ENCODE peak calls at places on chromosomes 13 and 19, in ten cellular contexts. T is tibial artery; W is adrenal gland; O is coronary artery; K is cardiac muscle cell; M is dorsolateral prefrontal cortex; Q is naive thymus-derived CD4-positive, alpha-beta T cell; J is hepatocyte; R is stomach; S is psoas muscle. I is an unnamed sample.

GRCh38 chr19:49840736-49841249 is 10.2 kb upstream of the PTOV1 start:
- DNase-seq in J (no peak), K (no peak), W (no peak), Q (no peak), R (no peak), T (no peak), M (no peak), O (no peak), S (no peak), I (no peak)

GRCh38 chr19:4277051-4277700 is 1.9 kb upstream of the SHD start:
- DNase-seq in Q (no peak), T (no peak), S (no peak), R (no peak), K (no peak), W (no peak), O (no peak), M (no peak), J (no peak), I (no peak)

GRCh38 chr19:2154587-2155075 is 3.3 kb upstream of the AP3D1 start:
- DNase-seq in W (no peak), J (peak; percentile 10), M (no peak), K (no peak), T (no peak), O (no peak), S (no peak), R (no peak), Q (no peak), I (no peak)

GRCh38 chr19:17202249-17202648 is 12.9 kb upstream of the USE1 start:
- DNase-seq in S (no peak), O (no peak), T (no peak), R (no peak), Q (no peak), W (no peak), M (no peak), J (peak; percentile 10), K (no peak), I (no peak)

GRCh38 chr19:54317965-54318240 is 4.9 kb upstream of the LILRA5 start:
- DNase-seq in R (no peak), W (no peak), K (no peak), J (no peak), M (no peak), Q (no peak), S (no peak), T (no peak), O (peak; percentile 65), I (no peak)

GRCh38 chr13:40490086-40490723 is 176.2 kb downstream of the FOXO1 start:
- DNase-seq in W (no peak), T (no peak), Q (peak; percentile 64), J (no peak), O (peak; percentile 70), R (peak; percentile 33), S (no peak), K (no peak), M (no peak), I (no peak)

GRCh38 chr13:28052945-28053344 is 47.4 kb downstream of the FLT3 start:
- DNase-seq in T (no peak), O (no peak), S (no peak), R (no peak), K (no peak), J (no peak), Q (no peak), W (no peak), M (no peak), I (no peak)

GRCh38 chr19:43300876-43301765 is 31.8 kb upstream of the PSG9 start:
- DNase-seq in J (no peak), Q (no peak), W (no peak), T (no peak), O (no peak), K (no peak), R (no peak), S (no peak), M (no peak), I (no peak)

GRCh38 chr13:39538826-39539555 is 64.0 kb downstream of the LHFPL6 start:
- DNase-seq in S (no peak), M (no peak), T (no peak), W (no peak), R (no peak), K (no peak), J (no peak), O (no peak), Q (no peak), I (no peak)

GRCh38 chr19:43595605-43595998 is 332 bp downstream of the IRGQ start:
- DNase-seq in W (no peak), R (no peak), M (no peak), O (no peak), T (no peak), S (no peak), Q (no peak), J (no peak), K (no peak), I (no peak)

GRCh38 chr13:110759710-110760109 is 46.2 kb downstream of the ING1 start:
- DNase-seq in W (no peak), S (no peak), T (no peak), M (no peak), Q (no peak), J (no peak), R (no peak), O (no peak), K (peak; percentile 63), I (no peak)

GRCh38 chr19:13505761-13506549 is at the start of gene CACNA1A:
- DNase-seq in R (no peak), K (peak; percentile 44), M (peak; percentile 51), T (no peak), W (no peak), Q (no peak), J (peak; percentile 40), S (no peak), O (no peak), I (no peak)

GRCh38 chr19:49469828-49470614 is 4.0 kb upstream of the FLT3LG start:
- DNase-seq in Q (peak; percentile 84), J (no peak), S (peak; percentile 66), O (no peak), W (no peak), K (no peak), M (no peak), R (peak; percentile 40), T (no peak), I (no peak)

GRCh38 chr19:38781058-38781457 is 7.7 kb upstream of the LGALS7 start:
- DNase-seq in M (no peak), T (no peak), R (no peak), K (peak; percentile 12), Q (no peak), S (peak; percentile 11), W (peak; percentile 30), J (no peak), O (no peak), I (no peak)
- H3K27ac ChIP-seq in M (no peak overlapping the region), T (no peak overlapping the region), R (no peak overlapping the region), K (no peak overlapping the region), Q (no peak overlapping the region), S (no peak overlapping the region), W (no peak overlapping the region), J (no peak overlapping the region), O (no peak overlapping the region), I (no peak overlapping the region)

GRCh38 chr19:15524781-15525180 is 16.5 kb downstream of the CYP4F22 start:
- DNase-seq in M (no peak), O (no peak), R (no peak), T (no peak), Q (no peak), W (no peak), J (no peak), K (no peak), S (no peak), I (no peak)

GRCh38 chr19:15529774-15530372 is 21.5 kb downstream of the CYP4F22 start:
- DNase-seq in R (peak; percentile 50), O (no peak), T (no peak), W (no peak), Q (no peak), K (peak; percentile 31), S (no peak), M (no peak), J (no peak), I (no peak)

GRCh38 chr19:15526408-15526807 is 18.1 kb downstream of the CYP4F22 start:
- DNase-seq in K (no peak), W (no peak), R (no peak), M (no peak), J (no peak), S (no peak), O (no peak), T (no peak), Q (no peak), I (no peak)

GRCh38 chr19:15525291-15525690 is 17.0 kb downstream of the CYP4F22 start:
- DNase-seq in W (no peak), R (no peak), K (no peak), S (no peak), Q (no peak), T (no peak), M (no peak), J (no peak), O (no peak), I (no peak)

DNA sequence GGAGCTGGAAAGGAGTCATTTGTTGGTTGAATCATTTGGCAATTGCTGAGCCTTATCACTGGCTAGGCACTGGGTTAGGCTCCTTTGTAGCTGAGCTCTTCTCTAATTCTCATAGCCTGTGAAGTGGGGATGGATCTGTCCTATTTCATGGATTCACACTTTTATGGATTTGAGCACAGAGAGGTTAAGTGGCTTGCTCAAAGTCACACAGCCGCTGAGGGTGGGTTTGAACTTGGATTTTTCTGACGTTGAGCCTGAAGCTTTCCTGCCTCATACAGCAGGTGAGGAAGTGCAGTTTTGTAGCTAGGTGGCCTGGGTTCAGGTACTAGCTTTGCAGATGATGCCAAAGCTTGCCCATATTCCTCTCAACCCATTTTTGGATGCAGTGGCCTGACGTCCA is 19.4 kb downstream of the CYP4F22 start:
- DNase-seq in J (no peak), K (no peak), O (no peak), T (no peak), Q (no peak), R (no peak), W (no peak), M (no peak), S (no peak), I (no peak)
- H3K27ac ChIP-seq in J (no peak overlapping the region), K (no peak overlapping the region), O (no peak overlapping the region), T (no peak overlapping the region), Q (no peak overlapping the region), R (no peak overlapping the region), W (no peak overlapping the region), M (no peak overlapping the region), S (no peak overlapping the region), I (no peak overlapping the region)

GRCh38 chr19:6247007-6247288 is 32.8 kb downstream of the MLLT1 start:
- DNase-seq in J (no peak), Q (no peak), T (no peak), W (no peak), S (no peak), R (no peak), O (no peak), K (no peak), M (no peak), I (no peak)
- H3K27ac ChIP-seq in J (no peak overlapping the region), Q (no peak overlapping the region), T (no peak overlapping the region), W (no peak overlapping the region), S (no peak overlapping the region), R (no peak overlapping the region), O (no peak overlapping the region), K (no peak overlapping the region), M (no peak overlapping the region), I (no peak overlapping the region)

GRCh38 chr19:1013218-1013617 is 7.7 kb downstream of the TMEM259 start:
- DNase-seq in R (no peak), K (no peak), M (no peak), O (no peak), Q (no peak), S (no peak), T (no peak), W (no peak), J (no peak), I (no peak)
- H3K27ac ChIP-seq in R (no peak overlapping the region), K (no peak overlapping the region), M (no peak overlapping the region), O (no peak overlapping the region), Q (no peak overlapping the region), S (no peak overlapping the region), T (no peak overlapping the region), W (no peak overlapping the region), J (no peak overlapping the region), I (no peak overlapping the region)

GRCh38 chr13:31627097-31627496 is 112.2 kb upstream of the RXFP2 start:
- DNase-seq in O (no peak), T (no peak), W (no peak), S (no peak), M (no peak), J (no peak), R (no peak), K (peak; percentile 32), Q (no peak), I (no peak)
- H3K27ac ChIP-seq in O (no peak overlapping the region), T (no peak overlapping the region), W (no peak overlapping the region), S (no peak overlapping the region), M (no peak overlapping the region), J (no peak overlapping the region), R (no peak overlapping the region), K (no peak overlapping the region), Q (no peak overlapping the region), I (no peak overlapping the region)

I was measured in caudate nucleus.